ENCODE peak calls at places on chromosomes 11 and 22, in five cellular contexts. One of them, this sample, is unnamed.

GRCh38 chr22:48106715-48107259 is 1344.3 kb downstream of the TBC1D22A start:
- DNase-seq in K562: no peak
- DNase-seq in Panc1: no peak
- DNase-seq in HCT116: no peak
- DNase-seq in SK-N-SH: no peak
- DNase-seq in this sample: no peak

GRCh38 chr11:67024966-67025365 is 2.0 kb downstream of the SYT12 start:
- DNase-seq in HCT116: no peak
- DNase-seq in SK-N-SH: no peak
- DNase-seq in K562: no peak
- DNase-seq in Panc1: no peak
- DNase-seq in this sample: no peak

GRCh38 chr11:79055866-79056632 is 384.8 kb downstream of the TENM4 start:
- DNase-seq in SK-N-SH: no peak
- DNase-seq in Panc1: no peak
- DNase-seq in K562: no peak
- DNase-seq in HCT116: no peak
- DNase-seq in this sample: no peak

GRCh38 chr11:61129608-61130523 is 27.6 kb downstream of the CD5 start:
- DNase-seq in HCT116: peak; percentile 73
- DNase-seq in SK-N-SH: peak; percentile 96
- DNase-seq in K562: peak; percentile 94
- DNase-seq in Panc1: peak; percentile 83
- DNase-seq in this sample: peak; percentile 44

GRCh38 chr11:30196400-30197206 is 34.2 kb upstream of the FSHB start:
- DNase-seq in SK-N-SH: peak; percentile 37
- DNase-seq in Panc1: peak; percentile 24
- DNase-seq in HCT116: peak; percentile 32
- DNase-seq in K562: peak; percentile 34
- DNase-seq in this sample: no peak

GRCh38 chr11:70717961-70718595 is 319.7 kb downstream of the CTTN start:
- DNase-seq in Panc1: no peak
- DNase-seq in K562: no peak
- DNase-seq in HCT116: no peak
- DNase-seq in SK-N-SH: no peak
- DNase-seq in this sample: no peak

GRCh38 chr11:15896026-15896425 is 460.3 kb downstream of the SOX6 start:
- DNase-seq in Panc1: no peak
- DNase-seq in SK-N-SH: no peak
- DNase-seq in HCT116: no peak
- DNase-seq in K562: no peak
- DNase-seq in this sample: no peak

GRCh38 chr22:38927033-38927789 is 30.2 kb upstream of the APOBEC3A start:
- DNase-seq in HCT116: peak; percentile 74
- DNase-seq in K562: no peak
- DNase-seq in Panc1: peak; percentile 47
- DNase-seq in SK-N-SH: peak; percentile 79
- DNase-seq in this sample: peak; percentile 7

GRCh38 chr11:69233761-69234136 is 60.2 kb upstream of the MYEOV start:
- DNase-seq in HCT116: no peak
- DNase-seq in K562: no peak
- DNase-seq in SK-N-SH: no peak
- DNase-seq in Panc1: no peak
- DNase-seq in this sample: no peak

GRCh38 chr11:123704341-123704740 is 37.1 kb downstream of the ZNF202 start:
- DNase-seq in HCT116: no peak
- DNase-seq in K562: no peak
- DNase-seq in SK-N-SH: peak; percentile 23
- DNase-seq in Panc1: no peak
- DNase-seq in this sample: no peak

GRCh38 chr11:120712014-120712413 is 200.5 kb downstream of the GRIK4 start:
- DNase-seq in SK-N-SH: no peak
- DNase-seq in HCT116: no peak
- DNase-seq in K562: no peak
- DNase-seq in Panc1: no peak
- DNase-seq in this sample: no peak

DNA sequence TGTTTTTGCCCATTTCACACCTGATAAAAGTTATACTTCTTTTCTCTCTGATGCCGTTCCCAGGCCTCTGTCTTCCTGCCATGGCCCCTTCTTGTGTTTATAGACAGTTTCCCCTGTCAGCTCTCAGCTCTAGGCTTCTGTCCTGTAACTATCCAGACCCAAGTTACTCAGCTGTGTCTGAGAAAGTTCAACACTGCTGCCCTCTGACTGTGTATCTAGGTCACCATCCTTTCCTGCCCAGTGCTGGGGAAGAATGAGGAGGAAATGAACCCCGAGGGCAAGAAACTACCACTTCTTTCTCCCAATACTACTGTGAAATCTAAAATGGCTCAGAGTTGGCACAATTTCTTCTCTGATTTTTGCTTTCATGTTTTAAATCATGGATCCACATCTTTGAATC is 29.6 kb downstream of the SNX19 start:
- DNase-seq in K562: no peak
- DNase-seq in SK-N-SH: no peak
- DNase-seq in Panc1: no peak
- DNase-seq in HCT116: no peak
- DNase-seq in this sample: no peak
- H3K36me3 ChIP-seq in K562: peaks cover 70% of the 10 kb centered on the region
- H3K36me3 ChIP-seq in SK-N-SH: peaks cover 54% of the 10 kb centered on the region
- H3K36me3 ChIP-seq in Panc1: peaks cover 34% of the 10 kb centered on the region
- H3K36me3 ChIP-seq in HCT116: peaks cover 2% of the 10 kb centered on the region
- H3K36me3 ChIP-seq in this sample: peaks cover 12% of the 10 kb centered on the region

GRCh38 chr11:8858808-8859207 is 52.2 kb upstream of the AKIP1 start:
- DNase-seq in Panc1: no peak
- DNase-seq in K562: no peak
- DNase-seq in HCT116: no peak
- DNase-seq in SK-N-SH: no peak
- DNase-seq in this sample: no peak
- TF ChIP-seq SIN3A in Panc1: no peak
- TF ChIP-seq SIN3A in K562: no peak
- TF ChIP-seq SIN3A in HCT116: no peak
- TF ChIP-seq SIN3A in SK-N-SH: no peak
- TF ChIP-seq SIN3A in this sample: no peak

GRCh38 chr22:17728786-17729185 is 45.5 kb downstream of the BID start:
- DNase-seq in Panc1: no peak
- DNase-seq in K562: no peak
- DNase-seq in HCT116: no peak
- DNase-seq in SK-N-SH: no peak
- DNase-seq in this sample: no peak
- H3K36me3 ChIP-seq in Panc1: no peaks in the 10 kb centered on the region
- H3K36me3 ChIP-seq in K562: peaks cover 72% of the 10 kb centered on the region
- H3K36me3 ChIP-seq in HCT116: peaks cover 7% of the 10 kb centered on the region
- H3K36me3 ChIP-seq in SK-N-SH: peaks cover 13% of the 10 kb centered on the region
- H3K36me3 ChIP-seq in this sample: peaks cover 8% of the 10 kb centered on the region

DNA sequence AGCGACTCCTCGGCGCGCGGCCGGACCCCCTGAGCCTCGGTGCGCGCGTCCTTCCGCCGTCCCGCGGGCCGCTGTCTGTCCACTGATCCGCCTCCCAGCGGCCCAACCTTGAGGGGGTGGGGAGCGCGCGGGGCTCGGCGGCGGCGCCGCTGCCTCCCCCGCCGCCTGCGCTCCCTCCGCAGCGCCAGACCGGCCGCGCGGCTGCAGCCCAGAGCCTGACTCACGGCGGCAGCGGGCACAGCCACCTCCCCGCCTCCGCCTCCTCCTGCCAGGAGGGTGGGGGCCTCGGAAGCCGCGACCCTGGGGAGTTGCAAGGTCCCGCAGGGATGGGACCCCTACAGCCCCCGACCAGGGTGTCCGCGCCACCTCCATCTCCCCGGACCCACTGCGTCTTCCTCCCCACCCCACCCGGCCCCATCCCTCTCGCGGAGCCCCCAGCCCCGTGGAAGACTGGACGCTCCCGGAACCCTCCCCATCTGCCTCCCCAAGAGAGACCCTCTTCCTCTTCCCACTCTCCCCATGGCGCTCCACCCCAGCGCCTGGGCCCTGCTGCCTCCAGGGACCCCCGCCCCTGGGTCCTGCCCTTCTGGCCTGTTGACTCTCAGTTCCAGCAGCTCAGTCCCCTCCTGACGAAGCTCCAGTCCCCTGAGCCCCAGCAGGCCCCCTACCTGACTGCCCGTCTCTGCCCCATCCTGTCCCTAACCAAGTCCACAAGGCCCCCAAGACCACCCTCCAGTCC is 1.2 kb downstream of the IFITM10 start:
- DNase-seq in SK-N-SH: peak; percentile 85
- DNase-seq in K562: no peak
- DNase-seq in Panc1: no peak
- DNase-seq in HCT116: no peak
- DNase-seq in this sample: no peak
- TF ChIP-seq SIN3A in SK-N-SH: no peak
- TF ChIP-seq SIN3A in K562: no peak
- TF ChIP-seq SIN3A in Panc1: peak; percentile 55
- TF ChIP-seq SIN3A in HCT116: no peak
- TF ChIP-seq SIN3A in this sample: no peak

DNA sequence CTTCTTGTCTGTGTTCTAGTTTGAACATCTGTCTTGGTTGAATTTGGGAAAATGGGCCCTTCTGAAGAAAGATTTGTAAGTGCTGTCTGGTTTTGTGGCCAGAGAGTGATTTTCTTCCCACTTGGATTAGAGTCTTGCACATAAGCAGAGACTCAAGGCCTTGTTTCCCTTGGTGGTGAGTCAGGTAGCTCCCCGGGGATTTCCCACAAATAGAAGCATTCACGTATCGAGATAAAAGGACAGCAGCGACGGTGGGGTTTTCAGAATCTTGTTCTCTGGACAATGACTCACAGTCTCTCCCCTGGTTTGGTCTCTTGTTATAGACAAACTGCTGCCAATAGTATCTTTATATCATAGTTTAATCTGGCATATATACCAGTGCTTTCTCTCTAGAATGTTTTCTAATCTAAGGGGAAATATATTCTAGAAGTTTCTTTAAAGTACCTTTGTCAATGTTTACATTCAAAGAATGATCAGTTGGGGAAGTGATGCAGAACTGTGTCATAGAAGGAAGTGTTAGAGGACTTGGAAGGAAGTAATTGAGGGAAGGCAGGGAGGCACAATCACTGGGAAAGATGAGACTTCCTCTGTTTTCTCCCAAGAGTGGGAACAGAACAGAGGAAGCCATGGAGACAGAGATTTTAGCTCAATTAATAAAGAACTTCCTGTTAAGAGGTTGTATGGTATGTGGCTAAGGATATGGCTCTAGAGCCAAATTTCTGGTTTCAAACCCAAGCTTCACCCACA is 18.1 kb downstream of the POLA2 start:
- DNase-seq in K562: no peak
- DNase-seq in Panc1: peak; percentile 30
- DNase-seq in SK-N-SH: no peak
- DNase-seq in HCT116: peak; percentile 96
- DNase-seq in this sample: peak; percentile 46
- H3K36me3 ChIP-seq in K562: peaks cover 95% of the 10 kb centered on the region
- H3K36me3 ChIP-seq in Panc1: peaks cover 10% of the 10 kb centered on the region
- H3K36me3 ChIP-seq in SK-N-SH: peaks cover 17% of the 10 kb centered on the region
- H3K36me3 ChIP-seq in HCT116: peaks cover 40% of the 10 kb centered on the region
- H3K36me3 ChIP-seq in this sample: peaks cover 14% of the 10 kb centered on the region

GRCh38 chr11:92767416-92767815 is 202.0 kb upstream of the MTNR1B start:
- DNase-seq in K562: no peak
- DNase-seq in Panc1: no peak
- DNase-seq in SK-N-SH: no peak
- DNase-seq in HCT116: no peak
- DNase-seq in this sample: no peak

GRCh38 chr11:92764128-92764527 is 205.3 kb upstream of the MTNR1B start:
- DNase-seq in SK-N-SH: no peak
- DNase-seq in K562: no peak
- DNase-seq in HCT116: no peak
- DNase-seq in Panc1: no peak
- DNase-seq in this sample: no peak

GRCh38 chr11:92769125-92769524 is 200.3 kb upstream of the MTNR1B start:
- DNase-seq in K562: no peak
- DNase-seq in HCT116: no peak
- DNase-seq in SK-N-SH: no peak
- DNase-seq in Panc1: no peak
- DNase-seq in this sample: no peak

GRCh38 chr11:92765418-92765817 is 204.0 kb upstream of the MTNR1B start:
- DNase-seq in SK-N-SH: peak; percentile 19
- DNase-seq in Panc1: no peak
- DNase-seq in K562: no peak
- DNase-seq in HCT116: no peak
- DNase-seq in this sample: no peak

GRCh38 chr11:92765965-92766371 is 203.5 kb upstream of the MTNR1B start:
- DNase-seq in K562: no peak
- DNase-seq in Panc1: no peak
- DNase-seq in SK-N-SH: peak; percentile 21
- DNase-seq in HCT116: no peak
- DNase-seq in this sample: no peak
- TF ChIP-seq SIN3A in K562: no peak
- TF ChIP-seq SIN3A in Panc1: no peak
- TF ChIP-seq SIN3A in SK-N-SH: no peak
- TF ChIP-seq SIN3A in HCT116: no peak
- TF ChIP-seq SIN3A in this sample: no peak

GRCh38 chr22:37234736-37235711 is 9.0 kb downstream of the RAC2 start:
- DNase-seq in HCT116: no peak
- DNase-seq in K562: no peak
- DNase-seq in SK-N-SH: no peak
- DNase-seq in Panc1: no peak
- DNase-seq in this sample: no peak
- H3K36me3 ChIP-seq in HCT116: no peaks in the 10 kb centered on the region
- H3K36me3 ChIP-seq in K562: peaks cover 74% of the 10 kb centered on the region
- H3K36me3 ChIP-seq in SK-N-SH: no peaks in the 10 kb centered on the region
- H3K36me3 ChIP-seq in Panc1: no peaks in the 10 kb centered on the region
- H3K36me3 ChIP-seq in this sample: peaks cover 47% of the 10 kb centered on the region